ENCODE peak calls at places on chromosomes 11 and 22, in five cellular contexts. G, H, D, S and L are unnamed samples.

GRCh38 chr11:68735125-68735524 is 16.2 kb downstream of the TESMIN start:
- DNase-seq in H (no peak), D (no peak), S (no peak), G (no peak), L (no peak)

GRCh38 chr22:26259510-26259909 is 90.2 kb downstream of the SEZ6L start:
- DNase-seq in D (no peak), H (peak), S (no peak), G (no peak), L (no peak)

GRCh38 chr11:25593221-25593620 is 738.7 kb upstream of the ANO3 start:
- DNase-seq in S (no peak), D (no peak), H (no peak), G (no peak), L (no peak)

GRCh38 chr11:67437082-67437821 is at the start of gene PTPRCAP:
- DNase-seq in H (no peak), S (no peak), G (peak), D (peak), L (peak)

GRCh38 chr22:33476716-33477115 is 418.5 kb upstream of the SYN3 start:
- DNase-seq in S (no peak), G (no peak), H (peak), D (no peak), L (no peak)

GRCh38 chr22:20095521-20095920 is 15.5 kb downstream of the DGCR8 start:
- DNase-seq in G (no peak), S (no peak), H (no peak), D (no peak), L (no peak)

GRCh38 chr11:126823271-126823670 is 177.3 kb downstream of the KIRREL3 start:
- DNase-seq in H (no peak), G (no peak), S (no peak), D (no peak), L (no peak)

GRCh38 chr11:121564948-121565684 is 112.3 kb upstream of the SORL1-AS1 start:
- DNase-seq in D (no peak), S (no peak), G (no peak), H (no peak), L (no peak)

GRCh38 chr11:125132071-125132470 is 20.6 kb upstream of the TMEM218 start:
- DNase-seq in H (no peak), G (no peak), D (no peak), S (no peak), L (no peak)

GRCh38 chr22:31937328-31937727 is 7.0 kb upstream of the YWHAH start:
- DNase-seq in D (no peak), G (no peak), H (no peak), S (no peak), L (no peak)

GRCh38 chr11:130465259-130465658 is 16.8 kb downstream of the ADAMTS15 start:
- DNase-seq in D (no peak), S (no peak), G (no peak), H (no peak), L (no peak)

GRCh38 chr11:6742260-6742659 is 29.5 kb downstream of the OR2AG2 start:
- DNase-seq in G (no peak), H (no peak), S (no peak), D (no peak), L (no peak)

GRCh38 chr11:133501643-133502535 is 30.4 kb downstream of the OPCML start:
- DNase-seq in H (no peak), S (no peak), G (no peak), D (no peak), L (no peak)

GRCh38 chr11:87604350-87604749 is 566.6 kb downstream of the TMEM135 start:
- DNase-seq in H (no peak), D (no peak), G (no peak), S (no peak), L (no peak)

GRCh38 chr22:18029686-18030267 is 5.4 kb upstream of the MICAL3 start:
- DNase-seq in H (no peak), S (no peak), G (no peak), D (no peak), L (no peak)

GRCh38 chr11:130510407-130511006 is 62.1 kb downstream of the ADAMTS15 start:
- DNase-seq in S (no peak), H (no peak), G (no peak), D (no peak), L (no peak)

GRCh38 chr22:42353883-42354727 is 78.1 kb downstream of the NFAM1 start:
- DNase-seq in G (no peak), H (no peak), D (no peak), S (peak), L (no peak)

GRCh38 chr11:50182486-50182885 is 149.8 kb downstream of the OR4C45 start:
- DNase-seq in G (no peak), H (no peak), S (no peak), D (no peak), L (no peak)